ENCODE peak calls at places on chromosome 7, in four cellular contexts. One of them, this sample, is unnamed.

GRCh38 chr7:104963991-104964385 is 50.0 kb upstream of the KMT2E start:
- DNase-seq in GM10248: no peak
- DNase-seq in PC-3: peak; percentile 29
- DNase-seq in psoas muscle: no peak
- DNase-seq in this sample: no peak

GRCh38 chr7:1819258-1819841 is 149.3 kb downstream of the ELFN1 start:
- DNase-seq in GM10248: no peak
- DNase-seq in PC-3: no peak
- DNase-seq in psoas muscle: peak; percentile 54
- DNase-seq in this sample: no peak

GRCh38 chr7:34612671-34613070 is 45.3 kb upstream of the NPSR1 start:
- DNase-seq in GM10248: no peak
- DNase-seq in PC-3: no peak
- DNase-seq in psoas muscle: no peak
- DNase-seq in this sample: no peak

GRCh38 chr7:27804139-27804538 is 64.2 kb downstream of the TAX1BP1 start:
- DNase-seq in GM10248: no peak
- DNase-seq in PC-3: no peak
- DNase-seq in psoas muscle: no peak
- DNase-seq in this sample: no peak

GRCh38 chr7:49624611-49625010 is 148.8 kb upstream of the VWC2 start:
- DNase-seq in GM10248: no peak
- DNase-seq in PC-3: no peak
- DNase-seq in psoas muscle: no peak
- DNase-seq in this sample: no peak

GRCh38 chr7:42726066-42726785 is 185.6 kb downstream of the C7orf25 start:
- DNase-seq in GM10248: no peak
- DNase-seq in PC-3: no peak
- DNase-seq in psoas muscle: no peak
- DNase-seq in this sample: no peak

GRCh38 chr7:154474903-154475520 is 422.8 kb downstream of the DPP6 start:
- DNase-seq in GM10248: no peak
- DNase-seq in PC-3: no peak
- DNase-seq in psoas muscle: no peak
- DNase-seq in this sample: no peak

GRCh38 chr7:27200761-27201230 is 905 bp upstream of the HOXA13 start:
- DNase-seq in GM10248: no peak
- DNase-seq in PC-3: peak; percentile 57
- DNase-seq in psoas muscle: no peak
- DNase-seq in this sample: no peak

GRCh38 chr7:156143683-156144082 is 331.4 kb upstream of the SHH start:
- DNase-seq in GM10248: no peak
- DNase-seq in PC-3: no peak
- DNase-seq in psoas muscle: no peak
- DNase-seq in this sample: no peak

GRCh38 chr7:91320679-91321078 is 56.4 kb downstream of the FZD1 start:
- DNase-seq in GM10248: no peak
- DNase-seq in PC-3: no peak
- DNase-seq in psoas muscle: no peak
- DNase-seq in this sample: no peak

GRCh38 chr7:155377837-155378579 is 79.9 kb upstream of the EN2 start:
- DNase-seq in GM10248: no peak
- DNase-seq in PC-3: peak; percentile 10
- DNase-seq in psoas muscle: peak; percentile 60
- DNase-seq in this sample: no peak

GRCh38 chr7:112400141-112400540 is 50.1 kb upstream of the IFRD1 start:
- DNase-seq in GM10248: no peak
- DNase-seq in PC-3: peak; percentile 39
- DNase-seq in psoas muscle: no peak
- DNase-seq in this sample: no peak

GRCh38 chr7:128033246-128033645 is 2.0 kb upstream of the LRRC4 start:
- DNase-seq in GM10248: no peak
- DNase-seq in PC-3: no peak
- DNase-seq in psoas muscle: no peak
- DNase-seq in this sample: no peak

GRCh38 chr7:151086802-151087246 is 549 bp downstream of the AGAP3 start:
- DNase-seq in GM10248: no peak
- DNase-seq in PC-3: peak; percentile 30
- DNase-seq in psoas muscle: no peak
- DNase-seq in this sample: no peak

GRCh38 chr7:155549226-155549625 is 2.9 kb upstream of the CNPY1 start:
- DNase-seq in GM10248: no peak
- DNase-seq in PC-3: no peak
- DNase-seq in psoas muscle: no peak
- DNase-seq in this sample: no peak

GRCh38 chr7:20602306-20602705 is 13.2 kb upstream of the ABCB5 start:
- DNase-seq in GM10248: no peak
- DNase-seq in PC-3: no peak
- DNase-seq in psoas muscle: no peak
- DNase-seq in this sample: no peak

GRCh38 chr7:90216771-90217170 is 5.2 kb downstream of the STEAP2 start:
- DNase-seq in GM10248: no peak
- DNase-seq in PC-3: no peak
- DNase-seq in psoas muscle: no peak
- DNase-seq in this sample: no peak

GRCh38 chr7:129047761-129048160 is 7.2 kb downstream of the TNPO3 start:
- DNase-seq in GM10248: no peak
- DNase-seq in PC-3: no peak
- DNase-seq in psoas muscle: no peak
- DNase-seq in this sample: no peak

GRCh38 chr7:105689093-105689819 is 108.0 kb upstream of the EFCAB10 start:
- DNase-seq in GM10248: no peak
- DNase-seq in PC-3: no peak
- DNase-seq in psoas muscle: no peak
- DNase-seq in this sample: no peak

GRCh38 chr7:2399848-2400587 is 3.4 kb upstream of the CHST12 start:
- DNase-seq in GM10248: no peak
- DNase-seq in PC-3: peak; percentile 88
- DNase-seq in psoas muscle: peak; percentile 76
- DNase-seq in this sample: no peak

GRCh38 chr7:91247497-91247896 is 16.7 kb upstream of the FZD1 start:
- DNase-seq in GM10248: no peak
- DNase-seq in PC-3: no peak
- DNase-seq in psoas muscle: no peak
- DNase-seq in this sample: no peak

GRCh38 chr7:132584796-132585494 is 8.7 kb upstream of the PLXNA4 start:
- DNase-seq in GM10248: no peak
- DNase-seq in PC-3: no peak
- DNase-seq in psoas muscle: no peak
- DNase-seq in this sample: no peak

GRCh38 chr7:119395024-119395423 is 878.0 kb upstream of the KCND2 start:
- DNase-seq in GM10248: no peak
- DNase-seq in PC-3: no peak
- DNase-seq in psoas muscle: no peak
- DNase-seq in this sample: no peak

GRCh38 chr7:102891693-102892261 is 21.0 kb upstream of the LRRC17 start:
- DNase-seq in GM10248: no peak
- DNase-seq in PC-3: peak; percentile 90
- DNase-seq in psoas muscle: peak; percentile 55
- DNase-seq in this sample: no peak

GRCh38 chr7:47391726-47392125 is 190.2 kb downstream of the TNS3 start:
- DNase-seq in GM10248: no peak
- DNase-seq in PC-3: no peak
- DNase-seq in psoas muscle: no peak
- DNase-seq in this sample: no peak

GRCh38 chr7:47390914-47391313 is 191.0 kb downstream of the TNS3 start:
- DNase-seq in GM10248: no peak
- DNase-seq in PC-3: no peak
- DNase-seq in psoas muscle: no peak
- DNase-seq in this sample: no peak

GRCh38 chr7:47394216-47394615 is 187.7 kb downstream of the TNS3 start:
- DNase-seq in GM10248: no peak
- DNase-seq in PC-3: no peak
- DNase-seq in psoas muscle: peak; percentile 30
- DNase-seq in this sample: no peak

GRCh38 chr7:47393406-47393805 is 188.5 kb downstream of the TNS3 start:
- DNase-seq in GM10248: no peak
- DNase-seq in PC-3: no peak
- DNase-seq in psoas muscle: peak; percentile 14
- DNase-seq in this sample: no peak

DNA sequence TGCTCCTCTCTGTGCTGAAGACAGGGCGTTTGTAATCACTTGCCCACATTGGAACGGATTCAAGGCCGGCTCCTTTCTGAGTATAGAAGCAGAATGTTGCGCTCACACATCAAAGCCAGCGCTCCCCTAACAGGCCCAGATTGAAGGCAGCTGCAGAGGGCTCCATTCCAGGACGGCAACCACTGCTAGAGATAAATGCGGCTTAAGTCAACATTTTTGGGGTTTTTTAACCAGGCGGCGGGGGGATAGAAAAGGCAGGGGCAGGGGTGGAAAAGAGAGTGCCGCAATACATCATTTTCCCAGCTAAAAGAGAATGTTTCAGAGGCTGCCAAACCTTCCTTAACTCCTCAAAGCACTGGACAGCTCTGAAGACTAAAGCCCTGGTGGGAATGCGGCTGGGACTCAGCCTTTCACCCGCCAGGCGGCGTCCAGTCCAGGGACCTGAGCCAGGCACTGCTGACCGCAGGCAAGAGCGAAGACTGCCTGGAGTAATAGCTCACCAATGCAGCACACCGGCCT is 189.6 kb downstream of the TNS3 start:
- DNase-seq in GM10248: no peak
- DNase-seq in PC-3: no peak
- DNase-seq in psoas muscle: peak; percentile 84
- DNase-seq in this sample: no peak
- TF ChIP-seq CTCF in GM10248: no peak
- TF ChIP-seq CTCF in PC-3: no peak
- TF ChIP-seq CTCF in psoas muscle: peak; percentile 52
- TF ChIP-seq CTCF in this sample: no peak

GRCh38 chr7:130216750-130217149 is 9.1 kb downstream of the SSMEM1 start:
- DNase-seq in GM10248: no peak
- DNase-seq in PC-3: no peak
- DNase-seq in psoas muscle: no peak
- DNase-seq in this sample: no peak
- TF ChIP-seq CTCF in GM10248: no peak
- TF ChIP-seq CTCF in PC-3: no peak
- TF ChIP-seq CTCF in psoas muscle: no peak
- TF ChIP-seq CTCF in this sample: no peak

DNA sequence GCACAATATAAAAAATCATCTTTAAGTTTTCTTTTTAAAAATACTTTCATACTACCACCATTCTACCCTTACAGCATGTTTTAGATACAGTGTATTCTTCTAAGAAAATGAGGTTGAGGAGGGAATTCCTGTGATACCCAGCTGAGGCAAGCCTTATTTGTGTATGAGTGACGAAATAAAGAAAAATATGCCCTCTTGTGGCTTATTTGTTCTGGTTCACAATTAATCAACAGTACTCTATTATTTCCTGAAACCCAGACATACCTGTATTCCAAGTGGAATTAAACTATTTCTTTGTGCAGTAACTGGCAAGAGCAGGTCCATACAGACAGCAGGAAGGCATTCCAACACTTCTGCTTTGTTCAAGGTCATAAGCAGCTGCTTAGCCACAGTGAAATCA is 4.5 kb upstream of the SEMA3D start:
- DNase-seq in GM10248: no peak
- DNase-seq in PC-3: peak; percentile 73
- DNase-seq in psoas muscle: no peak
- DNase-seq in this sample: no peak
- TF ChIP-seq CTCF in GM10248: no peak
- TF ChIP-seq CTCF in PC-3: peak; percentile 66
- TF ChIP-seq CTCF in psoas muscle: peak; percentile 6
- TF ChIP-seq CTCF in this sample: no peak

GRCh38 chr7:157293413-157293788 is 43.4 kb upstream of the DNAJB6 start:
- DNase-seq in GM10248: no peak
- DNase-seq in PC-3: no peak
- DNase-seq in psoas muscle: no peak
- DNase-seq in this sample: no peak
- TF ChIP-seq CTCF in GM10248: no peak
- TF ChIP-seq CTCF in PC-3: no peak
- TF ChIP-seq CTCF in psoas muscle: no peak
- TF ChIP-seq CTCF in this sample: no peak

This sample was measured in GM13977.